ENCODE peak calls at places on chromosomes 4 and X, in eight cellular contexts. J is right lobe of liver, M is suprapubic skin, D is mammary epithelial cell, W is cardiac muscle cell, G is Peyer's patch, Q is A549, C is neural progenitor cell. R is an unnamed sample.
A peak's percentile ranks its signal among the peaks of the same experiment; 100 is the strongest.

GRCh38 chr4:25817059-25817681 is 45.6 kb downstream of the SEL1L3 start:
- DNase-seq in J (no peak), M (no peak), D (peak; percentile 5), W (no peak), G (no peak), Q (no peak), C (no peak), R (no peak)

GRCh38 chr4:161188578-161188977 is 975.2 kb downstream of the FSTL5 start:
- DNase-seq in J (no peak), M (no peak), D (no peak), W (no peak), G (no peak), Q (no peak), C (no peak), R (no peak)

GRCh38 chr4:53706422-53707032 is 115.2 kb upstream of the LNX1 start:
- DNase-seq in J (no peak), M (no peak), D (peak; percentile 48), W (peak; percentile 73), G (no peak), Q (peak; percentile 5), C (peak; percentile 68), R (peak; percentile 53)

GRCh38 chr4:15006416-15007024 is 4.2 kb downstream of the CPEB2 start:
- DNase-seq in J (no peak), M (no peak), D (peak; percentile 20), W (no peak), G (no peak), Q (no peak), C (no peak), R (no peak)

GRCh38 chrX:43655961-43656494 is at the start of gene MAOA:
- DNase-seq in J (peak; percentile 94), M (peak; percentile 91), D (no peak), W (peak; percentile 35), G (peak; percentile 92), Q (peak; percentile 43), C (peak; percentile 66), R (peak; percentile 86)

GRCh38 chr4:75919914-75920313 is 17.7 kb upstream of the PPEF2 start:
- DNase-seq in J (peak; percentile 80), M (no peak), D (no peak), W (no peak), G (peak; percentile 72), Q (no peak), C (no peak), R (no peak)

GRCh38 chr4:154490589-154491340 is 834 bp downstream of the DCHS2 start:
- DNase-seq in J (no peak), M (no peak), D (no peak), W (peak; percentile 23), G (peak; percentile 52), Q (peak; percentile 17), C (peak; percentile 57), R (no peak)

GRCh38 chr4:1953335-1953734 is 55.4 kb downstream of the NELFA start:
- DNase-seq in J (no peak), M (no peak), D (no peak), W (no peak), G (no peak), Q (no peak), C (no peak), R (no peak)

GRCh38 chr4:7699040-7699439 is 240.6 kb downstream of the AFAP1 start:
- DNase-seq in J (no peak), M (no peak), D (peak; percentile 74), W (no peak), G (no peak), Q (no peak), C (no peak), R (peak; percentile 43)

GRCh38 chrX:40209951-40210617 is 112.3 kb upstream of the BCOR start:
- DNase-seq in J (no peak), M (no peak), D (peak; percentile 46), W (no peak), G (no peak), Q (no peak), C (no peak), R (no peak)

GRCh38 chr4:102299708-102300107 is 45.6 kb downstream of the SLC39A8 start:
- DNase-seq in J (no peak), M (no peak), D (peak; percentile 11), W (peak; percentile 76), G (peak; percentile 46), Q (peak; percentile 8), C (peak; percentile 72), R (no peak)

GRCh38 chr4:118224239-118224829 is 128.5 kb downstream of the PRSS12 start:
- DNase-seq in J (no peak), M (no peak), D (peak; percentile 40), W (peak; percentile 74), G (no peak), Q (peak; percentile 2), C (peak; percentile 67), R (no peak)

GRCh38 chr4:147707892-147708672 is 23.8 kb upstream of the ARHGAP10 start:
- DNase-seq in J (no peak), M (no peak), D (peak; percentile 30), W (peak; percentile 58), G (peak; percentile 84), Q (no peak), C (peak; percentile 63), R (peak; percentile 44)

GRCh38 chrX:137550561-137551305 is 15.2 kb upstream of the ZIC3 start:
- DNase-seq in J (no peak), M (no peak), D (no peak), W (no peak), G (no peak), Q (no peak), C (peak; percentile 45), R (no peak)

GRCh38 chr4:2832981-2833670 is 10.5 kb upstream of the ADD1 start:
- DNase-seq in J (peak; percentile 27), M (peak; percentile 59), D (no peak), W (no peak), G (peak; percentile 24), Q (no peak), C (no peak), R (peak; percentile 6)

GRCh38 chr4:144562019-144562740 is 83.8 kb upstream of the HHIP start:
- DNase-seq in J (peak; percentile 52), M (no peak), D (no peak), W (peak; percentile 13), G (no peak), Q (no peak), C (peak; percentile 53), R (no peak)

GRCh38 chrX:8868070-8868795 is 67.0 kb upstream of the FAM9A start:
- DNase-seq in J (peak; percentile 77), M (no peak), D (peak; percentile 63), W (no peak), G (no peak), Q (peak; percentile 29), C (no peak), R (no peak)

GRCh38 chr4:53012738-53013137 is 150.6 kb downstream of the RASL11B start:
- DNase-seq in J (no peak), M (no peak), D (no peak), W (no peak), G (no peak), Q (no peak), C (no peak), R (no peak)

GRCh38 chrX:125439194-125439849 is 119.7 kb downstream of the TEX13C start:
- DNase-seq in J (no peak), M (no peak), D (no peak), W (no peak), G (no peak), Q (no peak), C (no peak), R (no peak)

DNA sequence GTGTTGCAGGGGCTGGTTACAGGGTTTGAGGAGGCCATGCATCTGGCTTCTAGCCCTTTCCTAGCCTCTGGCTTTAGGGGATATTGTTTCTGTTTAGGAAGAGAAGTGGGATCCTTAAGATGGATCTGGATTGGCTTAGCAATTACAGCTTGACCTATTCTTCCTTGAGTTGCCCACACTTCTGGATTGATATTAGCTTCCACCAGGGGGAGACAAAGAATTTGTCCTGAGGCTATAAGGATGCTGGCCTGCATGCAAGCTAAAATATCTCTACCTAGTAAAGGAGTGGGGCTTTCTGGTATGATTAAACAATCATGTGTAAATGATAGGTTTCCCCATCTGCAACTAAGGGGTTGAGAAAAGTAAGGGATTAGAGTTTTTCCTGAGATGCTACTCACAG is 117.2 kb downstream of the TEX13C start:
- DNase-seq in J (no peak), M (no peak), D (peak; percentile 14), W (peak; percentile 47), G (no peak), Q (no peak), C (peak; percentile 47), R (no peak)
- TF ChIP-seq CTCF in J (peak; percentile 40), M (no peak), D (no peak), W (no peak), G (no peak), Q (peak; percentile 8), C (peak; percentile 57), R (no peak)

GRCh38 chrX:141176586-141177451 is at the start of gene LDOC1:
- DNase-seq in J (peak; percentile 64), M (peak; percentile 80), D (peak; percentile 72), W (peak; percentile 86), G (peak; percentile 78), Q (peak; percentile 53), C (peak; percentile 93), R (peak; percentile 56)
- H3K27ac ChIP-seq in J (no peak within 1 kb of the TSS), M (no peak within 1 kb of the TSS), D (peak within 1 kb of the TSS; percentile 45), W (no peak within 1 kb of the TSS), G (no peak within 1 kb of the TSS), Q (peak within 1 kb of the TSS; percentile 79), C (no peak within 1 kb of the TSS), R (peak within 1 kb of the TSS; percentile 8)

GRCh38 chrX:105698386-105698785 is 124.0 kb upstream of the NRK start:
- DNase-seq in J (no peak), M (no peak), D (no peak), W (no peak), G (no peak), Q (no peak), C (no peak), R (no peak)

GRCh38 chrX:105700316-105700715 is 122.0 kb upstream of the NRK start:
- DNase-seq in J (no peak), M (no peak), D (no peak), W (no peak), G (no peak), Q (no peak), C (no peak), R (no peak)

GRCh38 chrX:105703876-105704275 is 118.5 kb upstream of the NRK start:
- DNase-seq in J (no peak), M (no peak), D (no peak), W (no peak), G (no peak), Q (no peak), C (no peak), R (no peak)

GRCh38 chrX:105706041-105706440 is 116.3 kb upstream of the NRK start:
- DNase-seq in J (no peak), M (no peak), D (peak; percentile 57), W (no peak), G (no peak), Q (no peak), C (no peak), R (no peak)

GRCh38 chrX:105701310-105702052 is 120.9 kb upstream of the NRK start:
- DNase-seq in J (no peak), M (no peak), D (peak; percentile 21), W (no peak), G (no peak), Q (no peak), C (no peak), R (no peak)
- TF ChIP-seq CTCF in J (peak; percentile 15), M (no peak), D (peak; percentile 13), W (peak; percentile 12), G (no peak), Q (no peak), C (peak; percentile 53), R (no peak)

DNA sequence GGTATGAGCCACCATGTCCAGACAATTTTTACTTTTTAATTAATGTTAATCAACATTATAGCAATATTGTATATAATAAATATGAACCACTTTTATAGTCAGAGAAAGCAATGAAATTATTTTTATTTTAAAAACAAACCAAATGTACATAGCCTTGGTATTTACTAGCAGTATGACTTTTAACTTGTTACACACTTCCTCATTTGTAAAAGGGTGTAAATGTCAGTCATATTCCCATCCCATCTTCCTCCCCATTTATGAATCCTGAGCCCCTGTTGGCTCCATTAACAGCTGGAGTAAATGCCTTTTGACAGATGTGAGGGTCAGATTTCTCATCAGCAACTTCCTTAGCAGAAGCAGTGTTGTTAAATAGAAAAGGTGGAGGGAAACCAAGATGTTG is 179.6 kb upstream of the SPRY1 start:
- DNase-seq in J (no peak), M (no peak), D (no peak), W (no peak), G (no peak), Q (no peak), C (no peak), R (no peak)
- H3K27ac ChIP-seq in J (no peak overlapping the region), M (no peak overlapping the region), D (no peak overlapping the region), W (no peak overlapping the region), G (no peak overlapping the region), Q (no peak overlapping the region), C (no peak overlapping the region), R (no peak overlapping the region)

R was measured in tibial nerve.